ENCODE peak calls at places on chromosomes 6 and 20, in nine cellular contexts. L, E, N, W, Z, V, C, D and P are unnamed samples.

GRCh38 chr6:6730831-6731230 is 142.3 kb downstream of the LY86 start:
- DNase-seq in Z (no peak), L (no peak), E (peak; percentile 43), D (no peak), W (no peak), V (no peak), N (no peak), C (no peak), P (peak; percentile 82)

GRCh38 chr6:166351715-166352285 is 9.5 kb upstream of the SFT2D1 start:
- DNase-seq in C (no peak), N (no peak), L (no peak), E (no peak), Z (peak; percentile 21), D (no peak), V (no peak), W (peak; percentile 45), P (no peak)

GRCh38 chr20:34595377-34596184 is 37.1 kb downstream of the MAP1LC3A start:
- DNase-seq in V (no peak), Z (no peak), C (peak; percentile 39), W (no peak), D (no peak), E (no peak), N (no peak), L (no peak), P (no peak)

GRCh38 chr6:92479821-92480220 is 939.5 kb downstream of the EPHA7 start:
- DNase-seq in N (no peak), W (no peak), V (no peak), Z (no peak), D (no peak), C (no peak), L (no peak), E (peak; percentile 61), P (no peak)

GRCh38 chr6:37021356-37022129 is 16.1 kb downstream of the FGD2 start:
- DNase-seq in C (no peak), L (no peak), V (peak; percentile 41), W (peak; percentile 23), D (peak; percentile 69), Z (peak; percentile 37), N (no peak), E (peak; percentile 51), P (no peak)

GRCh38 chr20:63138855-63139341 is 77.0 kb downstream of the YTHDF1 start:
- DNase-seq in Z (no peak), N (no peak), V (no peak), D (peak; percentile 27), E (no peak), W (no peak), C (no peak), L (no peak), P (no peak)

GRCh38 chr6:90940812-90941481 is 354.1 kb upstream of the MAP3K7 start:
- DNase-seq in V (no peak), Z (peak; percentile 44), E (peak; percentile 75), L (peak; percentile 43), N (no peak), C (no peak), W (no peak), D (no peak), P (no peak)

GRCh38 chr20:62818592-62819493 is 2.0 kb downstream of the COL9A3 start:
- DNase-seq in N (no peak), E (peak; percentile 58), L (no peak), C (no peak), V (no peak), W (peak; percentile 56), D (no peak), Z (peak; percentile 96), P (peak; percentile 87)

GRCh38 chr20:62413896-62414481 is 6.9 kb upstream of the CABLES2 start:
- DNase-seq in W (no peak), Z (no peak), E (no peak), N (no peak), D (no peak), V (no peak), C (no peak), L (no peak), P (no peak)

GRCh38 chr20:57441510-57442154 is 50.4 kb downstream of the RBM38 start:
- DNase-seq in E (no peak), C (no peak), V (no peak), L (no peak), N (no peak), D (peak; percentile 69), Z (no peak), W (no peak), P (no peak)

GRCh38 chr6:6221829-6222535 is 98.5 kb downstream of the F13A1 start:
- DNase-seq in E (no peak), Z (peak; percentile 41), D (no peak), N (no peak), L (no peak), W (peak; percentile 21), V (no peak), C (no peak), P (no peak)

GRCh38 chr6:160013987-160014868 is 45.3 kb downstream of the IGF2R start:
- DNase-seq in N (no peak), L (no peak), V (no peak), Z (peak; percentile 16), C (no peak), W (peak; percentile 32), D (no peak), E (no peak), P (no peak)

GRCh38 chr6:18034798-18035202 is 47.4 kb upstream of the KIF13A start:
- DNase-seq in C (no peak), D (no peak), Z (peak; percentile 85), N (no peak), W (peak; percentile 54), L (peak; percentile 12), E (no peak), V (no peak), P (no peak)

GRCh38 chr20:8642247-8642646 is 426.6 kb upstream of the PLCB4 start:
- DNase-seq in D (no peak), E (no peak), C (no peak), N (no peak), Z (no peak), V (no peak), W (no peak), L (no peak), P (no peak)
- TF ChIP-seq POLR2AphosphoS5 in D (no peak), E (no peak), C (no peak), N (no peak), Z (no peak), V (no peak), W (no peak), L (no peak), P (no peak)

DNA sequence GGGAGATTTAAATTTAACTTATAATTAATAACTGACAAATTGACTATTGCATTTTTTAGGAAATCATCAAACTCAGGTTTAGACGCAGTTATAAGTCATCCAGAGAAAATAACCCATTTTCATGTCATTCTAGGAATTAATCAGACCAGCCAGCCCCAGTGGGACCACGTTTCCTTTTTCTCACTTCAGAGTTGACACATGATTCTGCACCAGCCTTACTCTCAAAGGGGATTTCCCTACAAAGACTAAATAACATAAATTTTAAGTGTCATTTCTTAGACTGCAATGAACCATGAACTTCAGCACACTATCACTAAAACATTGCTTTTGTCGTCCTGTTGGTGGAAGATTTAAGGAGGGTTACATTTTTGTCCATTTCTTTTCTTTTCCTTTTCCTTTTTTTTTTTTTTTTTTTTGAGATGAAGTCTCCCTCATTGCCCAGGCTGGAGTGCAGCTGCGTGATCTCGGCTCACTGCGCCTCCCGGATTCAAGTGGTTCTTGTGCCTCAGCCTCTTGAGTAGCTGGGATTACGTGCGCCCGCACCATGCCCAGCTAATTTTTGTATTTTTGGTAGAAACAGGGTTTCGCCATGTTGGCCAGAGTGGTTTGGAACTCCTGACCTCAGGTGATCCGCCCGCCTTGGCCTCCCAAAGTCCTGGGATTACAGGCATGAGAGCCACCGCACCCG is 3.6 kb downstream of the IPCEF1 start:
- DNase-seq in E (no peak), N (no peak), V (no peak), W (no peak), C (no peak), D (no peak), Z (no peak), L (no peak), P (no peak)
- TF ChIP-seq POLR2A in E (no peak), N (no peak), V (no peak), W (no peak), C (no peak), D (no peak), Z (no peak), L (no peak), P (no peak)

DNA sequence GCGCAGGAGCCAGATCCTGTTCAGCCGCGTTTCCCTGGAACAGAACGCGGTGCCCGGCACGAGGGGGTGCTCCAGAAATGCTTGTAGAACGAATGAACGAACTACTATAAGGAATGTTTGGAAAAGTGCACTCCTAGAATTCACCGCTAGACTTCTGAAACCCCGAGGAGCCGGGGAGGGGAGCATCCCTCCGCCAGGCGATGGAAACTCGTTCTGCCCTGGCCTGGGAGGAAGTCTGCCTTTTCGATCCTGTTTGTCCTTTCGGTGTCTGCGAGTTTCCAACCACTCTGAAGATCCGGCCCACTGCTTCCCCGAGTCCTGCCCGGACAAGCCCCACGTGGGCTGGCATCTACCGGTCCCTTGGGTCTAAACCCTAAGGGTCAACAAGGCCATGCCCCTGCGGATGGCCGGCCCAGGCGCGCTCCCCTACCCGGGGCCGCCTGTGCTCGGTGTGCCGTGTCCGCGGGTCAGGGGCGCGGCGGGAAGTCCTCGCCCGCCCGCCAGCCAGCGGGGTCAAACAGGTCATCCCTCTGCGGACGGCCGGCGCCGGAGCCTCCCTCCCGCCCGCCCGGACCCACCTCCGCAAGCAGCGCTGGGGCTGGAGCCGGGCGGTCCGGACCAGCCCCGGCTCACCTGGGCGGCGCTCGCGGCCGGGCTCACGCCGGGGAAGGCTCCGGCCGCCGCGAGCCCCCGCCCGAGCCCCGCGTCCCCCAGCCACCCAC is 521 bp downstream of the SULF2 start:
- DNase-seq in V (no peak), C (no peak), L (no peak), W (peak; percentile 27), N (no peak), Z (peak; percentile 50), E (peak; percentile 47), D (peak; percentile 79), P (no peak)
- H3K27ac ChIP-seq in V (peak overlapping the region; percentile 83), C (peak overlapping the region; percentile 90), L (no peak overlapping the region), W (peak overlapping the region; percentile 90), N (peak overlapping the region; percentile 93), Z (no peak overlapping the region), E (peak overlapping the region; percentile 32), D (no peak overlapping the region), P (peak overlapping the region; percentile 89)

DNA sequence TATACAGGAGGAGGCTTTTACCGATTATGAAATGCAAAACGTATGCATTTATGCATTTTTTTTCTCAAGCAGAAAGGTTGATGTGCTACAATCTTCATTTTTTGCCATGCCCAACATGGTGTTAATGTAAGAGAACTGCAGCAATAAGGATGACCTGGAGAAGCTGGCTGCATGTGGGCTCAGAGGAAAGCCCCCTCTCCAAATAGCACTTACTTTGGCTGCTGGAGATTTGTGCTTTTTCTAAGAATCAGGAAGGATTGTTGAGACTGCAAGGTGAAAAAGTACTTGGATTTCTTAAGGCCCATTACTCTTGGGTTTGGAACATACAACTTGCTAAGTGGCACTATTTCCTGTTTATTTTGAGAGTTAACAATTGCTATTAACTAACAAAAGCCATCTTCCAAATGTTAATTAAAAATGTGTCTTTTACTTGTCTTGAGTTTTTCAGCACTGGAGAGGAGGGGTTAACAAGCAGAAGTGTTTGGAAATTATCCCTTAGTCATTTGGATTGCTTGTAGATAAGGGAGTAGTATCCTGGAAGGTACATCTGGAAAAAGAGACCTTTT is 5.6 kb downstream of the SOX4 start:
- DNase-seq in V (no peak), E (no peak), Z (no peak), L (no peak), C (no peak), D (no peak), N (no peak), W (no peak), P (no peak)
- TF ChIP-seq POLR2AphosphoS5 in V (no peak), E (no peak), Z (no peak), L (no peak), C (no peak), D (no peak), N (no peak), W (no peak), P (no peak)